ENCODE peak calls at places on chromosomes 2 and 18, in eight cellular contexts. Y, P, S, M, K, B, O and U are unnamed samples.
A peak's percentile ranks its signal among the peaks of the same experiment; 100 is the strongest.

GRCh38 chr2:20052872-20053281 is 1.4 kb upstream of the LAPTM4A start:
- DNase-seq in Y (no peak), P (peak; percentile 73), S (no peak), M (no peak), K (peak; percentile 19), B (no peak), O (peak; percentile 86), U (peak; percentile 73)

GRCh38 chr2:108853421-108853820 is 66.8 kb downstream of the CCDC138 start:
- DNase-seq in Y (no peak), P (no peak), S (no peak), M (no peak), K (no peak), B (no peak), O (no peak), U (no peak)

GRCh38 chr2:18950598-18950933 is 361.2 kb upstream of the NT5C1B start:
- DNase-seq in Y (no peak), P (no peak), S (no peak), M (no peak), K (no peak), B (no peak), O (no peak), U (no peak)

GRCh38 chr18:30280861-30281470 is 761.6 kb downstream of the DSC3 start:
- DNase-seq in Y (no peak), P (peak; percentile 89), S (no peak), M (peak; percentile 56), K (peak; percentile 8), B (no peak), O (no peak), U (no peak)

GRCh38 chr2:113203901-113204519 is 30.2 kb downstream of the PSD4 start:
- DNase-seq in Y (peak; percentile 85), P (peak; percentile 89), S (peak; percentile 77), M (peak; percentile 74), K (peak; percentile 45), B (no peak), O (peak; percentile 67), U (peak; percentile 80)

GRCh38 chr2:160791884-160792283 is 298.3 kb upstream of the RBMS1 start:
- DNase-seq in Y (no peak), P (no peak), S (no peak), M (no peak), K (no peak), B (no peak), O (no peak), U (no peak)

GRCh38 chr2:16129716-16130540 is 189.6 kb downstream of the MYCN start:
- DNase-seq in Y (no peak), P (no peak), S (no peak), M (no peak), K (no peak), B (no peak), O (no peak), U (no peak)

GRCh38 chr2:54639609-54640008 is 83.9 kb upstream of the EML6 start:
- DNase-seq in Y (no peak), P (peak; percentile 46), S (no peak), M (no peak), K (no peak), B (no peak), O (no peak), U (no peak)